ENCODE peak calls at places on chromosome 15, in five cellular contexts. One of them, this sample, is unnamed.

GRCh38 chr15:64596701-64597468 is 136.5 kb downstream of the ZNF609 start:
- DNase-seq in NCI-H1694 treated with DMSO at 0.1 percent for 48 hours: peak
- DNase-seq in astrocyte of the hippocampus: peak
- DNase-seq in pulmonary artery endothelial cell: peak
- DNase-seq in CD8-positive, alpha-beta memory T cell: no peak
- DNase-seq in this sample: no peak

GRCh38 chr15:59268980-59269472 is 62.4 kb downstream of the LDHAL6B start:
- DNase-seq in NCI-H1694 treated with DMSO at 0.1 percent for 48 hours: no peak
- DNase-seq in pulmonary artery endothelial cell: no peak
- DNase-seq in astrocyte of the hippocampus: no peak
- DNase-seq in CD8-positive, alpha-beta memory T cell: no peak
- DNase-seq in this sample: no peak

GRCh38 chr15:62444104-62445027 is 279.3 kb upstream of the C2CD4B start:
- DNase-seq in pulmonary artery endothelial cell: no peak
- DNase-seq in astrocyte of the hippocampus: peak
- DNase-seq in NCI-H1694 treated with DMSO at 0.1 percent for 48 hours: peak
- DNase-seq in CD8-positive, alpha-beta memory T cell: no peak
- DNase-seq in this sample: no peak

GRCh38 chr15:93523490-93523889 is 434.5 kb upstream of the RGMA start:
- DNase-seq in pulmonary artery endothelial cell: no peak
- DNase-seq in astrocyte of the hippocampus: peak
- DNase-seq in CD8-positive, alpha-beta memory T cell: no peak
- DNase-seq in NCI-H1694 treated with DMSO at 0.1 percent for 48 hours: no peak
- DNase-seq in this sample: no peak

GRCh38 chr15:100338971-100339444 is 2.8 kb downstream of the ADAMTS17 start:
- DNase-seq in CD8-positive, alpha-beta memory T cell: peak
- DNase-seq in NCI-H1694 treated with DMSO at 0.1 percent for 48 hours: no peak
- DNase-seq in astrocyte of the hippocampus: peak
- DNase-seq in pulmonary artery endothelial cell: peak
- DNase-seq in this sample: peak

GRCh38 chr15:75349851-75350588 is 3.2 kb downstream of the NEIL1 start:
- DNase-seq in CD8-positive, alpha-beta memory T cell: peak
- DNase-seq in NCI-H1694 treated with DMSO at 0.1 percent for 48 hours: no peak
- DNase-seq in pulmonary artery endothelial cell: no peak
- DNase-seq in astrocyte of the hippocampus: no peak
- DNase-seq in this sample: no peak

GRCh38 chr15:82536409-82537350 is 3.6 kb downstream of the RPS17 start:
- DNase-seq in pulmonary artery endothelial cell: no peak
- DNase-seq in CD8-positive, alpha-beta memory T cell: no peak
- DNase-seq in NCI-H1694 treated with DMSO at 0.1 percent for 48 hours: no peak
- DNase-seq in astrocyte of the hippocampus: no peak
- DNase-seq in this sample: no peak

GRCh38 chr15:88472225-88472624 is 4.7 kb downstream of the MRPS11 start:
- DNase-seq in astrocyte of the hippocampus: no peak
- DNase-seq in NCI-H1694 treated with DMSO at 0.1 percent for 48 hours: no peak
- DNase-seq in CD8-positive, alpha-beta memory T cell: no peak
- DNase-seq in pulmonary artery endothelial cell: no peak
- DNase-seq in this sample: no peak

GRCh38 chr15:55884223-55884622 is 109.2 kb downstream of the NEDD4 start:
- DNase-seq in astrocyte of the hippocampus: peak
- DNase-seq in NCI-H1694 treated with DMSO at 0.1 percent for 48 hours: no peak
- DNase-seq in pulmonary artery endothelial cell: no peak
- DNase-seq in CD8-positive, alpha-beta memory T cell: no peak
- DNase-seq in this sample: peak

GRCh38 chr15:90264649-90265048 is 823 bp upstream of the NGRN start:
- DNase-seq in pulmonary artery endothelial cell: no peak
- DNase-seq in CD8-positive, alpha-beta memory T cell: peak
- DNase-seq in NCI-H1694 treated with DMSO at 0.1 percent for 48 hours: no peak
- DNase-seq in astrocyte of the hippocampus: no peak
- DNase-seq in this sample: no peak

GRCh38 chr15:101307897-101308603 is 13.0 kb upstream of the SNRPA1 start:
- DNase-seq in CD8-positive, alpha-beta memory T cell: no peak
- DNase-seq in pulmonary artery endothelial cell: no peak
- DNase-seq in NCI-H1694 treated with DMSO at 0.1 percent for 48 hours: no peak
- DNase-seq in astrocyte of the hippocampus: no peak
- DNase-seq in this sample: no peak

GRCh38 chr15:71425388-71425787 is 310.1 kb downstream of the THSD4 start:
- DNase-seq in CD8-positive, alpha-beta memory T cell: no peak
- DNase-seq in pulmonary artery endothelial cell: no peak
- DNase-seq in astrocyte of the hippocampus: no peak
- DNase-seq in NCI-H1694 treated with DMSO at 0.1 percent for 48 hours: no peak
- DNase-seq in this sample: no peak

GRCh38 chr15:51051776-51052175 is 42.9 kb downstream of the TNFAIP8L3 start:
- DNase-seq in pulmonary artery endothelial cell: peak
- DNase-seq in astrocyte of the hippocampus: peak
- DNase-seq in CD8-positive, alpha-beta memory T cell: no peak
- DNase-seq in NCI-H1694 treated with DMSO at 0.1 percent for 48 hours: no peak
- DNase-seq in this sample: no peak

GRCh38 chr15:62977952-62978811 is 64.4 kb upstream of the TPM1 start:
- DNase-seq in CD8-positive, alpha-beta memory T cell: no peak
- DNase-seq in NCI-H1694 treated with DMSO at 0.1 percent for 48 hours: no peak
- DNase-seq in pulmonary artery endothelial cell: no peak
- DNase-seq in astrocyte of the hippocampus: peak
- DNase-seq in this sample: peak

GRCh38 chr15:48493084-48493762 is 152.3 kb downstream of the FBN1 start:
- DNase-seq in NCI-H1694 treated with DMSO at 0.1 percent for 48 hours: no peak
- DNase-seq in astrocyte of the hippocampus: peak
- DNase-seq in CD8-positive, alpha-beta memory T cell: no peak
- DNase-seq in pulmonary artery endothelial cell: no peak
- DNase-seq in this sample: no peak

GRCh38 chr15:33964665-33965040 is 3.6 kb upstream of the CHRM5 start:
- DNase-seq in NCI-H1694 treated with DMSO at 0.1 percent for 48 hours: no peak
- DNase-seq in astrocyte of the hippocampus: peak
- DNase-seq in CD8-positive, alpha-beta memory T cell: no peak
- DNase-seq in pulmonary artery endothelial cell: no peak
- DNase-seq in this sample: no peak

GRCh38 chr15:72193781-72194396 is 3.7 kb downstream of the GRAMD2A start:
- DNase-seq in astrocyte of the hippocampus: no peak
- DNase-seq in pulmonary artery endothelial cell: no peak
- DNase-seq in CD8-positive, alpha-beta memory T cell: no peak
- DNase-seq in NCI-H1694 treated with DMSO at 0.1 percent for 48 hours: no peak
- DNase-seq in this sample: no peak

GRCh38 chr15:23570466-23570865 is 5.0 kb downstream of the MKRN3 start:
- DNase-seq in pulmonary artery endothelial cell: no peak
- DNase-seq in astrocyte of the hippocampus: peak
- DNase-seq in NCI-H1694 treated with DMSO at 0.1 percent for 48 hours: no peak
- DNase-seq in CD8-positive, alpha-beta memory T cell: no peak
- DNase-seq in this sample: no peak

GRCh38 chr15:43436395-43436794 is 56.6 kb downstream of the TP53BP1 start:
- DNase-seq in astrocyte of the hippocampus: no peak
- DNase-seq in CD8-positive, alpha-beta memory T cell: no peak
- DNase-seq in NCI-H1694 treated with DMSO at 0.1 percent for 48 hours: no peak
- DNase-seq in pulmonary artery endothelial cell: no peak
- DNase-seq in this sample: no peak

GRCh38 chr15:87764461-87765236 is 491.9 kb downstream of the NTRK3 start:
- DNase-seq in astrocyte of the hippocampus: peak
- DNase-seq in pulmonary artery endothelial cell: no peak
- DNase-seq in CD8-positive, alpha-beta memory T cell: no peak
- DNase-seq in NCI-H1694 treated with DMSO at 0.1 percent for 48 hours: no peak
- DNase-seq in this sample: no peak

GRCh38 chr15:56205061-56205876 is 38.4 kb downstream of the RFX7 start:
- DNase-seq in NCI-H1694 treated with DMSO at 0.1 percent for 48 hours: no peak
- DNase-seq in pulmonary artery endothelial cell: peak
- DNase-seq in astrocyte of the hippocampus: peak
- DNase-seq in CD8-positive, alpha-beta memory T cell: no peak
- DNase-seq in this sample: peak

GRCh38 chr15:88375234-88375926 is 91.8 kb downstream of the MRPL46 start:
- DNase-seq in pulmonary artery endothelial cell: no peak
- DNase-seq in NCI-H1694 treated with DMSO at 0.1 percent for 48 hours: no peak
- DNase-seq in CD8-positive, alpha-beta memory T cell: no peak
- DNase-seq in astrocyte of the hippocampus: peak
- DNase-seq in this sample: no peak

GRCh38 chr15:23750179-23750578 is 63.1 kb upstream of the NDN start:
- DNase-seq in astrocyte of the hippocampus: no peak
- DNase-seq in NCI-H1694 treated with DMSO at 0.1 percent for 48 hours: no peak
- DNase-seq in pulmonary artery endothelial cell: no peak
- DNase-seq in CD8-positive, alpha-beta memory T cell: no peak
- DNase-seq in this sample: no peak

GRCh38 chr15:99406716-99407487 is 155.6 kb downstream of the LRRC28 start:
- DNase-seq in pulmonary artery endothelial cell: no peak
- DNase-seq in astrocyte of the hippocampus: no peak
- DNase-seq in CD8-positive, alpha-beta memory T cell: no peak
- DNase-seq in NCI-H1694 treated with DMSO at 0.1 percent for 48 hours: no peak
- DNase-seq in this sample: no peak

GRCh38 chr15:61943992-61944391 is 116.3 kb downstream of the VPS13C start:
- DNase-seq in astrocyte of the hippocampus: no peak
- DNase-seq in pulmonary artery endothelial cell: no peak
- DNase-seq in CD8-positive, alpha-beta memory T cell: no peak
- DNase-seq in NCI-H1694 treated with DMSO at 0.1 percent for 48 hours: no peak
- DNase-seq in this sample: no peak

GRCh38 chr15:57340673-57341259 is 35.5 kb upstream of the CGNL1 start:
- DNase-seq in NCI-H1694 treated with DMSO at 0.1 percent for 48 hours: peak
- DNase-seq in CD8-positive, alpha-beta memory T cell: no peak
- DNase-seq in astrocyte of the hippocampus: peak
- DNase-seq in pulmonary artery endothelial cell: no peak
- DNase-seq in this sample: peak

GRCh38 chr15:57743424-57743823 is 36.9 kb downstream of the POLR2M start:
- DNase-seq in astrocyte of the hippocampus: no peak
- DNase-seq in NCI-H1694 treated with DMSO at 0.1 percent for 48 hours: no peak
- DNase-seq in pulmonary artery endothelial cell: no peak
- DNase-seq in CD8-positive, alpha-beta memory T cell: no peak
- DNase-seq in this sample: no peak

GRCh38 chr15:40948706-40949473 is 4.4 kb upstream of the CHAC1 start:
- DNase-seq in astrocyte of the hippocampus: no peak
- DNase-seq in pulmonary artery endothelial cell: no peak
- DNase-seq in CD8-positive, alpha-beta memory T cell: no peak
- DNase-seq in NCI-H1694 treated with DMSO at 0.1 percent for 48 hours: no peak
- DNase-seq in this sample: no peak

GRCh38 chr15:70266412-70267089 is 168.8 kb upstream of the TLE3 start:
- DNase-seq in CD8-positive, alpha-beta memory T cell: no peak
- DNase-seq in NCI-H1694 treated with DMSO at 0.1 percent for 48 hours: no peak
- DNase-seq in pulmonary artery endothelial cell: no peak
- DNase-seq in astrocyte of the hippocampus: peak
- DNase-seq in this sample: no peak

This sample was measured in dermis microvascular lymphatic vessel endothelial cell.